ENCODE peak calls at places on chromosomes 3 and 15, in six cellular contexts. F, N, R, Z, X and V are unnamed samples.
A peak's percentile ranks its signal among the peaks of the same experiment; 100 is the strongest.

GRCh38 chr3:82390868-82391267 is 629.4 kb upstream of the GBE1 start:
- DNase-seq in F (no peak), N (no peak), R (no peak), Z (no peak), X (no peak), V (no peak)

GRCh38 chr3:21747376-21747775 is 3.6 kb downstream of the ZNF385D start:
- DNase-seq in F (no peak), N (no peak), R (no peak), Z (no peak), X (no peak), V (no peak)

GRCh38 chr15:99969261-99969960 is 236.2 kb upstream of the LYSMD4 start:
- DNase-seq in F (no peak), N (no peak), R (no peak), Z (no peak), X (no peak), V (no peak)

GRCh38 chr3:36480916-36481648 is 100.8 kb downstream of the STAC start:
- DNase-seq in F (no peak), N (peak; percentile 47), R (no peak), Z (no peak), X (no peak), V (no peak)

GRCh38 chr15:74682954-74683353 is 12.9 kb downstream of the EDC3 start:
- DNase-seq in F (no peak), N (no peak), R (no peak), Z (no peak), X (no peak), V (no peak)

GRCh38 chr15:62549345-62549970 is 384.4 kb upstream of the C2CD4B start:
- DNase-seq in F (no peak), N (peak; percentile 65), R (peak; percentile 33), Z (no peak), X (peak; percentile 45), V (peak; percentile 46)

GRCh38 chr15:35686347-35686746 is 140.4 kb upstream of the DPH6 start:
- DNase-seq in F (no peak), N (no peak), R (no peak), Z (no peak), X (no peak), V (no peak)

GRCh38 chr15:70492240-70493177 is 270.8 kb downstream of the UACA start:
- DNase-seq in F (no peak), N (no peak), R (peak; percentile 81), Z (no peak), X (peak; percentile 94), V (peak; percentile 34)

GRCh38 chr3:99240700-99241099 is 339.2 kb upstream of the DCBLD2 start:
- DNase-seq in F (peak; percentile 8), N (no peak), R (no peak), Z (no peak), X (no peak), V (no peak)

GRCh38 chr15:70585707-70586034 is 177.7 kb downstream of the UACA start:
- DNase-seq in F (no peak), N (no peak), R (no peak), Z (no peak), X (no peak), V (no peak)

GRCh38 chr15:87902772-87903388 is 353.7 kb downstream of the NTRK3 start:
- DNase-seq in F (no peak), N (no peak), R (no peak), Z (no peak), X (peak; percentile 1), V (peak; percentile 30)

GRCh38 chr3:27311400-27311799 is 57.8 kb downstream of the NEK10 start:
- DNase-seq in F (no peak), N (peak; percentile 78), R (peak; percentile 96), Z (peak; percentile 53), X (peak; percentile 94), V (peak; percentile 90)

GRCh38 chr3:138933068-138933668 is 13.8 kb downstream of the FOXL2 start:
- DNase-seq in F (no peak), N (peak; percentile 36), R (no peak), Z (no peak), X (no peak), V (no peak)
- H3K18ac ChIP-seq in F (no peak overlapping the region), N (no peak overlapping the region), R (no peak overlapping the region), Z (no peak overlapping the region), X (no peak overlapping the region), V (no peak overlapping the region)

DNA sequence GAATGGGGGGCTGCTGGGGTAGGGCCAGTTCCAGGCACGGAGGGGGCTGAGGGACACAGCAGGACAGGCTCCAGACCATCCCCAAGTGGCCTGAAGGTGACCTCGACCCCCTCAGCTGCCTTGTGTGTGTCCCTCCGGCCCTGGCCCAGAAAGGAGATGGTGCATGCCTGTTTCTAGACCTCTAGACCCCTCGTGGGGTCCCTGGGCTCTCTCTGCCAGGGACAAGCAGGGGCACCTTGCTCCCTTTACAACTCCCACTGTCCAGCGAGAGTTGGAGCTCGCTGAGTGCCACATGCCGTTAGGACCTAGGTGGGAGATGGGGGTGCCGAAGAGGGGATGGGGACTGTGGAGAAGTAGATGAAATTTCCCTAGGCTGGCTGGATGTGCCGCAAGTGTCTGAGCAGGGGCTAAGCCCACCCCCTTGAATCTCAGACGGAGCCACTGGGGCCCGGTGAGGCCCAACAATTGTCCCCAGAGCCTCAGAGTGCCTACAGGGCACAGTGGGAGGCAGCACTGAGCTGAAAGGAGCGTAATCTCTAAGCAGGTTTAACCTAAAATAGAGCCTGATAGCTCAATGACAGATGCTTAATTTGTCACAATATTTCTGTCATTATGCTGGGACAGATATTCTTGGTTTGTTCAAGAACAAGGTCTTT is 23.7 kb upstream of the KLF13 start:
- DNase-seq in F (no peak), N (peak; percentile 47), R (no peak), Z (no peak), X (no peak), V (no peak)
- H3K18ac ChIP-seq in F (peak overlapping the region; percentile 78), N (no peak overlapping the region), R (no peak overlapping the region), Z (no peak overlapping the region), X (no peak overlapping the region), V (no peak overlapping the region)

DNA sequence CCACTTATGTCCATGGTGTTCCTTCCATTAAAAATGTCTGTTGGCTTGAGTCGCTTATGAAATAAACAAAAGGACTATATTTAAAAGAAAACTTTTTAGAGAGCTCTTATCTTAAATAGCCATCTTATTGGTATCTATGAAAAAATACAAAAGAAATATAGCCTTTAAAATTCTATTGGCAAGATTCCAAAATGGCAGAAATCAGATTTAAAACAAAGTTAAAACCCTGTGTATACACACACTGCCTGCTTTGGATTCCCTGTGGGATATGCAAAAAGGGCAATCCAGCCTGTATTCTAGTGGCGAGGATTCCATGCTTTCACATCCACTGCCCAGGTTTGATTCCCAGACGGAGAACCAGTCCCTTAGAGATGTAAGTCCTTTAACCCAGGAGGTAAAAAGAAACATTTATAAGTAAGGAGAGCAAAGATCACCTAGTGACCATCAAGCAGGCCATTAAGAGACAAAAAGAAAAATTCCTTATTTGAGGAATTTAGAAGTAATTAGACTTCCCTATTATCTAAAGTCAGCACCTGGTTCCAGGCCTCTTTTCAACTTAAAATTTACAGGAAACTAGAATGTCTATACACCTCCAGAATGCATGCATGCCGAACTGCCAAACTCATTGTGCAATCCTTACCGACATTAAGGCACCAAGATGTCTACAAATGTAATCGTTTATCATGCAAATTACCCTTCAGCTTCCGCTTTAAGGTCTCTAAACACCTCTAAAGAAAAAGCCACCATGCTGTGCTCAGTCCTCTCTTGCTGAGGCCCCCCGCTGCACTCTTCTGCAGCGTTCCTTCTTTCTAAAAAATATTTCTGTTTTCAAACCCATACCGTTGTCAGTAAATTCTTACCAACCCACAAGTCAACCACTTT is 69.6 kb upstream of the STRIT1 start:
- DNase-seq in F (no peak), N (peak; percentile 89), R (no peak), Z (peak; percentile 82), X (no peak), V (peak; percentile 31)
- H3K18ac ChIP-seq in F (peak overlapping the region; percentile 22), N (peak overlapping the region; percentile 83), R (no peak overlapping the region), Z (no peak overlapping the region), X (no peak overlapping the region), V (no peak overlapping the region)

GRCh38 chr3:50675179-50676030 is 678 bp downstream of the DOCK3 start:
- DNase-seq in F (peak; percentile 56), N (peak; percentile 36), R (no peak), Z (peak; percentile 71), X (no peak), V (no peak)

GRCh38 chr3:50674349-50675178 is at the start of gene DOCK3:
- DNase-seq in F (peak; percentile 63), N (peak; percentile 39), R (peak; percentile 36), Z (peak; percentile 49), X (peak; percentile 30), V (peak; percentile 68)

GRCh38 chr3:50676031-50676705 is 1.4 kb downstream of the DOCK3 start:
- DNase-seq in F (no peak), N (no peak), R (no peak), Z (no peak), X (no peak), V (no peak)

GRCh38 chr3:50672656-50673055 is 2.1 kb upstream of the DOCK3 start:
- DNase-seq in F (no peak), N (no peak), R (no peak), Z (no peak), X (no peak), V (no peak)

GRCh38 chr3:50673937-50674336 is 790 bp upstream of the DOCK3 start:
- DNase-seq in F (no peak), N (no peak), R (no peak), Z (no peak), X (no peak), V (no peak)
- H3K18ac ChIP-seq in F (no peak overlapping the region), N (no peak overlapping the region), R (no peak overlapping the region), Z (no peak overlapping the region), X (no peak overlapping the region), V (no peak overlapping the region)

GRCh38 chr3:31976302-31976701 is 4.8 kb downstream of the OSBPL10 start:
- DNase-seq in F (no peak), N (no peak), R (no peak), Z (no peak), X (no peak), V (no peak)

GRCh38 chr3:31971607-31972006 is 9.5 kb downstream of the OSBPL10 start:
- DNase-seq in F (no peak), N (no peak), R (no peak), Z (no peak), X (no peak), V (no peak)

GRCh38 chr3:31973837-31974236 is 7.2 kb downstream of the OSBPL10 start:
- DNase-seq in F (no peak), N (no peak), R (no peak), Z (no peak), X (no peak), V (no peak)

GRCh38 chr3:31974454-31974853 is 6.6 kb downstream of the OSBPL10 start:
- DNase-seq in F (no peak), N (no peak), R (peak; percentile 96), Z (no peak), X (peak; percentile 94), V (no peak)

GRCh38 chr3:31973081-31973480 is 8.0 kb downstream of the OSBPL10 start:
- DNase-seq in F (no peak), N (no peak), R (no peak), Z (no peak), X (no peak), V (no peak)
- H3K18ac ChIP-seq in F (peak overlapping the region; percentile 41), N (no peak overlapping the region), R (peak overlapping the region; percentile 80), Z (no peak overlapping the region), X (peak overlapping the region; percentile 8), V (peak overlapping the region; percentile 81)

DNA sequence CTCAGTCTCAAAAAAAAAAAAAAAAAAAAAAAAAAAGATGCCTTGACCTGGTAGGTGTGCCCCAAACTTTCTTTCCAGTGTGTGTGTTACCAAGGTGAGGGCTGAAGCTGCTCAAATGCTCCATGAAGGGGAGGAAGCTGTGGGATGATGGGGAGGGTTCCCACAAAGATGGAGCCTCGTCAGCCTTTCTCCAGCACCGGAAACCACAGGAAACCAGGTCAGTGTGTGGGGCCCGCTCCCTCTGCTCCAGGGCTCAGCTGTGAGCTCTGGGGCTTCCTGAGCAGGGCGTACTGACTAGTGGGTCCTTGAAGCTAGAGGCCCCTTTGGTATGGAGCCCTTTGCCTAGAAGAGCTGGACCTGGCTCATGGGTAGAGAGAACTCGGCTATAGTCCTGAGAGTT is 681 bp upstream of the IL17RE start:
- DNase-seq in F (no peak), N (no peak), R (no peak), Z (no peak), X (no peak), V (no peak)
- H3K18ac ChIP-seq in F (no peak overlapping the region), N (no peak overlapping the region), R (no peak overlapping the region), Z (no peak overlapping the region), X (no peak overlapping the region), V (no peak overlapping the region)

GRCh38 chr15:97947465-97948262 is 12.8 kb upstream of the ARRDC4 start:
- DNase-seq in F (no peak), N (no peak), R (peak; percentile 7), Z (no peak), X (no peak), V (no peak)
- H3K18ac ChIP-seq in F (no peak overlapping the region), N (no peak overlapping the region), R (no peak overlapping the region), Z (no peak overlapping the region), X (no peak overlapping the region), V (no peak overlapping the region)